ENCODE peak calls at places on chromosomes 11 and 22, in four cellular contexts. F is tibial nerve, T is lung, M is kidney. H is an unnamed sample.

GRCh38 chr11:14041565-14041964 is 79.0 kb downstream of the SPON1 start:
- DNase-seq in F (no peak), T (no peak), M (no peak), H (no peak)

GRCh38 chr11:28619870-28620540 is 511.8 kb downstream of the METTL15 start:
- DNase-seq in F (no peak), T (no peak), M (no peak), H (peak; percentile 82)

GRCh38 chr22:46678785-46679700 is 58.9 kb downstream of the GRAMD4 start:
- DNase-seq in F (no peak), T (no peak), M (no peak), H (no peak)

GRCh38 chr11:44659641-44660040 is 67.1 kb upstream of the TSPAN18 start:
- DNase-seq in F (no peak), T (no peak), M (no peak), H (no peak)

GRCh38 chr22:50049299-50050195 is 8.6 kb downstream of the TTLL8 start:
- DNase-seq in F (no peak), T (no peak), M (peak; percentile 51), H (no peak)

GRCh38 chr11:110433393-110434333 is 3.9 kb downstream of the FDX1 start:
- DNase-seq in F (no peak), T (no peak), M (no peak), H (no peak)

GRCh38 chr11:65560555-65561418 is 2.6 kb upstream of the LTBP3 start:
- DNase-seq in F (no peak), T (no peak), M (peak; percentile 84), H (no peak)

GRCh38 chr22:42299586-42300285 is 29.3 kb upstream of the TCF20 start:
- DNase-seq in F (no peak), T (no peak), M (no peak), H (no peak)

GRCh38 chr11:2759228-2760195 is 59.7 kb upstream of the KCNQ1OT1 start:
- DNase-seq in F (no peak), T (no peak), M (peak; percentile 84), H (no peak)

GRCh38 chr11:3158821-3159220 is 6.3 kb downstream of the OSBPL5 start:
- DNase-seq in F (no peak), T (no peak), M (peak; percentile 66), H (no peak)

GRCh38 chr11:35304900-35305299 is 114.5 kb downstream of the SLC1A2 start:
- DNase-seq in F (no peak), T (no peak), M (no peak), H (no peak)

GRCh38 chr22:23514317-23515038 is 65.6 kb downstream of the IGLL1 start:
- DNase-seq in F (no peak), T (no peak), M (no peak), H (no peak)

GRCh38 chr11:22703561-22703960 is 37.1 kb downstream of the GAS2 start:
- DNase-seq in F (no peak), T (no peak), M (no peak), H (no peak)

GRCh38 chr11:57646221-57646620 is 3.5 kb downstream of the YPEL4 start:
- DNase-seq in F (no peak), T (no peak), M (no peak), H (no peak)

GRCh38 chr11:119729581-119730346 is 764 bp upstream of the NECTIN1 start:
- DNase-seq in F (no peak), T (peak; percentile 71), M (peak; percentile 91), H (no peak)

GRCh38 chr11:61775606-61776554 is 16.5 kb downstream of the TMEM258 start:
- DNase-seq in F (no peak), T (no peak), M (peak; percentile 75), H (no peak)

GRCh38 chr11:96189351-96189750 is 153.6 kb downstream of the MAML2 start:
- DNase-seq in F (no peak), T (no peak), M (no peak), H (no peak)

GRCh38 chr11:7905961-7906429 is 25.1 kb downstream of the OR10A6 start:
- DNase-seq in F (no peak), T (peak; percentile 54), M (peak; percentile 32), H (no peak)

GRCh38 chr11:126636911-126637799 is 281.7 kb downstream of the ST3GAL4 start:
- DNase-seq in F (no peak), T (no peak), M (no peak), H (no peak)

GRCh38 chr22:43897751-43898261 is 6.0 kb upstream of the PNPLA5 start:
- DNase-seq in F (no peak), T (no peak), M (no peak), H (no peak)

GRCh38 chr11:124108158-124108557 is 7.1 kb upstream of the VWA5A start:
- DNase-seq in F (no peak), T (no peak), M (no peak), H (peak; percentile 3)

GRCh38 chr11:111303476-111303875 is 5.1 kb downstream of the POU2AF3 start:
- DNase-seq in F (no peak), T (peak; percentile 71), M (no peak), H (no peak)

GRCh38 chr11:64229090-64229958 is 1.0 kb upstream of the DNAJC4 start:
- DNase-seq in F (no peak), T (no peak), M (peak; percentile 74), H (no peak)
- H3K4me3 ChIP-seq in F (peak overlapping the region; percentile 73), T (no peak overlapping the region), M (peak overlapping the region; percentile 73), H (peak overlapping the region; percentile 85)

DNA sequence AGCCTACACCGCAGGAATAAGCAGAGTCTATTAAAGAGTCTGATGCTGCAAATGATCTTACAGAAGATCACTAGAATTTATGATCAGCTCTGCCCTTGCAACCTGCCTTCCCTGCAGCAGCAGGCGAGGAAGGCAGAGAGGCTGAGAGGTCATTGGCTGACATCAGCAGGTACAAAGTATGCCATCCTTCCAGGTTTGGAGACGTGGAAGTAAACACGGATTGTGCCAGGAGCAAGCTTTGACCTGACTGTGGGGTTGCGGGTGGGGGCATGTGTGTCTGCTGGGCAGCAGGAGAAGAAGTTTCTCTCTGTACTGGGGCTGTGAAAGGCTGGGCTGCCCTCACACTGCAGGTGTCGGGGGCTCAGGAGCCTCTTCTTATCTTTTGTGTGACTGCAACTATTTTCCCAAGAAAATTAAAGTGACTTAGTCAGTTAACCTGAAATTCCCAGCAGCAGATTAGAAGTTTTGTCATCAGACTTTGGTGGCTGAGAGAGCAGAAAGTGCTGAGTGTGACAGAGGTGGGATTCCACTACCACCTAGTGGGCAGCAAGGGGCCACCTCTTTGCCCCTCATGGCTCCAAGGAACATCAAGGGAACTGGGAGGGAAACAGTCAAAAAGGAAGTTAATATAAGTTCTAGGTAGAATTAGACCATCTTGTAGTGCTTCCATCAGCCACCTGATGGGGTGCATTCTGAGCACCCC is 565.9 kb downstream of the ETS1 start:
- DNase-seq in F (no peak), T (no peak), M (no peak), H (no peak)
- TF ChIP-seq CTCF in F (no peak), T (no peak), M (no peak), H (peak; percentile 63)

DNA sequence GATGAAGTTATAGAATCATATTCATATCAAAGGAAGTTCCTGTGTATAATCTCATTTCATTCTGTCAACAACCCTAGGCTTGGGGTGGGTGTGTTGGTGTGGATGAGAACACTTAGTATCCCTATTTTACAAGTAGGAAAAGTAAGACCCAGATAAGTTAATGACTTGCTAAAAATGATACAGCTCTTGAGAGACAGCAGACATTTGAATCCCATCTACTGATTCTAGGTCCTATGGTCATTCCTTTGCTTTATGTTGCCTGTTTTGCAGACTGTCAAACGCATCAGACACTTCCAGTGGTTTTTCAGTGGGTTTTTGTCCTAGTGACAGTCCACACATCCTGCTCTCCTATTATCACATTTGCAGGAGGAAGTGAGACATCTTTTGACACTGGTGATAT is 153.1 kb downstream of the TEAD1 start:
- DNase-seq in F (no peak), T (no peak), M (no peak), H (no peak)
- H3K4me3 ChIP-seq in F (no peak overlapping the region), T (no peak overlapping the region), M (peak overlapping the region; percentile 72), H (peak overlapping the region; percentile 56)

GRCh38 chr11:81655351-81655750 is 1078.3 kb downstream of the FAM181B start:
- DNase-seq in F (no peak), T (no peak), M (no peak), H (no peak)

GRCh38 chr11:81658722-81659121 is 1074.9 kb downstream of the FAM181B start:
- DNase-seq in F (no peak), T (no peak), M (peak; percentile 11), H (no peak)
- TF ChIP-seq CTCF in F (no peak), T (no peak), M (peak; percentile 8), H (peak; percentile 71)

DNA sequence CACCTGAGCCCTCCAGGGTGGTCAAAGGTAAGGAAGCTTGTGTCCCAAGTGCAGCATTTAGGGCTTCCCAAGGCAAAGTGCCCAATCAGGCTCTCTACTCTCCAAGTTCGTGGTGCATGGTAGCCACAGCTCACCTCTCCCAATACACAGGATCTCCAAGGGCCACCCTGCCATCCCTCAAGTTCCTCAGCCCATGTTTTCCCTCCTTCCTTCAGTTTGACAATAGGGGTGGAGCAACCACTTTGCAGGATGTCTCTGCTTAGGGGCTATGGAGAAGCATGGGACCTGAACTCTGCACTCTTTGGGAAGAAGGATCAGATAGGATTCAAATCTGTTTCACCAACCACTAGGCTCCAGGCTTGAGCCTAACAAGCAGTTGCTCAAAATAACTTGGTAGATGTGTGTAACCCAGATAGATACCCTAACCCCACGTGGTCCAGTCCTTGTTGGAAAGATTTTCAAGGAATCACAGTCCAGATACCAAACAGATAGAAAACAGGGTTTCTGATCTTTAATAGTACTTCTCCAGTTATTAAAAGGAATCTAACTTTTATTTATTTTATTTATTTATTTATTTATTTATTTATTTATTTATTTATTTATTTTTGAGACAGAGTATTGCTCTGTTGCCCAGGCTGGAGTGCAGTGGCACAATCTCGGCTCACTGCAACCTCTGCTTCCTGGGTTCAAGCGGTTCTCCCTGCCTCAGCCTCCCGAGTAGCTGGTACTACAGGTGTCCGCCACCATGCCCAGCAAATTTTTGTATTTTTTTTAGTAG is 248.1 kb downstream of the CTTN start:
- DNase-seq in F (no peak), T (no peak), M (no peak), H (no peak)
- H3K4me3 ChIP-seq in F (no peak overlapping the region), T (no peak overlapping the region), M (no peak overlapping the region), H (no peak overlapping the region)

GRCh38 chr11:20609727-20610707 is 10.6 kb downstream of the SLC6A5 start:
- DNase-seq in F (peak; percentile 26), T (peak; percentile 64), M (peak; percentile 82), H (peak; percentile 61)
- TF ChIP-seq CTCF in F (peak; percentile 70), T (peak; percentile 77), M (peak; percentile 78), H (peak; percentile 92)

DNA sequence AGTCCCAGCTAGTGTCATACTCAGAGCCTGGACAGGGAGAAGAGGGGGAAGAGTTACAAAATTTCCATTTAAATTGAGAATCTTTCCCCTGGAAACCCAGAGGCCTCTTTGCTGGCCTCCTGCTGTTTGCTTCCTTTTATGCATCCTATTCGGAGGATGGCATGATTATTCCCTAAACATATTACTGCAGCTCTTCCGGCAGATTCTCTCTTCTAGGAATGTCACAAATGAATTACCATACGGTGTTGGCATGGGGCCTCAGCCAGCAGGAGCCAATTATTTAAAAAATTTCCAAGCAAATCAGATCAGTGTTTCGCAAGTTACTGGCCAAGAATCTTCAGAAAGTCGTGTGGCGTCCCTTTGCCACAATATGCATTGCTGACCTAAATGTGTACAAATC is 326.7 kb upstream of the NCAM1 start:
- DNase-seq in F (no peak), T (no peak), M (no peak), H (no peak)
- H3K4me3 ChIP-seq in F (no peak overlapping the region), T (no peak overlapping the region), M (no peak overlapping the region), H (no peak overlapping the region)

GRCh38 chr11:114399903-114400221 is 449 bp downstream of the C11orf71 start:
- DNase-seq in F (peak; percentile 40), T (no peak), M (no peak), H (peak; percentile 25)

GRCh38 chr11:114400222-114400973 is at the start of the genes C11orf71 and RBM7:
- DNase-seq in F (peak; percentile 93), T (peak; percentile 98), M (peak; percentile 100), H (peak; percentile 84)

GRCh38 chr11:114399490-114399889 is 821 bp downstream of the C11orf71 start:
- DNase-seq in F (no peak), T (no peak), M (no peak), H (no peak)

GRCh38 chr11:114398303-114398920 is 1.9 kb downstream of the C11orf71 start:
- DNase-seq in F (no peak), T (no peak), M (no peak), H (no peak)

GRCh38 chr11:114400974-114401223 is 433 bp downstream of the RBM7 start:
- DNase-seq in F (no peak), T (no peak), M (no peak), H (no peak)
- TF ChIP-seq CTCF in F (no peak), T (no peak), M (no peak), H (no peak)

H was measured in epithelial cell of proximal tubule.